ENCODE peak calls at places on chromosomes 1 and 21, in seven cellular contexts. U is stomach, O is heart left ventricle, I is ovary, X is left ventricle myocardium inferior, R is thoracic aorta, Q is cardiac muscle cell. E is an unnamed sample. For H3K4me1, the result is how much of the 10 kb centered on the place peaks cover.

GRCh38 chr1:11862890-11863289 is 4.1 kb upstream of the NPPB start:
- DNase-seq in R (no peak), I (no peak), U (no peak), X (no peak), Q (no peak), O (no peak), E (no peak)

GRCh38 chr21:16908087-16908486 is 604.8 kb upstream of the CXADR start:
- DNase-seq in U (no peak), I (no peak), X (no peak), O (no peak), R (peak), Q (no peak), E (no peak)

GRCh38 chr1:8396912-8397406 is 79.0 kb downstream of the SLC45A1 start:
- DNase-seq in O (peak), X (no peak), R (peak), U (no peak), I (no peak), Q (peak), E (peak)

GRCh38 chr1:109247401-109248365 is 1.7 kb upstream of the CELSR2 start:
- DNase-seq in X (no peak), I (no peak), Q (no peak), U (no peak), R (peak), O (no peak), E (peak)

GRCh38 chr1:115454835-115455511 is 116.9 kb upstream of the NGF start:
- DNase-seq in I (peak), Q (no peak), O (peak), X (peak), R (no peak), U (no peak), E (no peak)

GRCh38 chr1:203545032-203545816 is 51.3 kb downstream of the OPTC start:
- DNase-seq in U (no peak), Q (no peak), X (no peak), O (no peak), R (no peak), I (no peak), E (no peak)

GRCh38 chr1:183873642-183874041 is 68.7 kb downstream of the RGL1 start:
- DNase-seq in I (no peak), R (no peak), Q (peak), U (no peak), X (no peak), O (no peak), E (no peak)

GRCh38 chr1:37763791-37764741 is 854 bp downstream of the EPHA10 start:
- DNase-seq in I (no peak), U (no peak), O (no peak), R (no peak), X (no peak), Q (peak), E (no peak)

GRCh38 chr1:231517076-231517475 is 11.4 kb upstream of the TSNAX start:
- DNase-seq in O (no peak), Q (no peak), I (no peak), X (no peak), U (no peak), R (no peak), E (no peak)

GRCh38 chr1:64956733-64957441 is 9.5 kb downstream of the JAK1 start:
- DNase-seq in R (no peak), I (no peak), X (no peak), Q (no peak), U (no peak), O (no peak), E (no peak)

GRCh38 chr1:56034847-56035483 is 544.4 kb downstream of the PLPP3 start:
- DNase-seq in I (no peak), Q (no peak), U (no peak), X (no peak), R (no peak), O (no peak), E (no peak)

GRCh38 chr1:158203693-158204457 is 23.2 kb downstream of the CD1D start:
- DNase-seq in I (peak), U (no peak), R (no peak), O (no peak), X (no peak), Q (peak), E (no peak)

GRCh38 chr1:14704846-14705245 is 106.4 kb downstream of the KAZN start:
- DNase-seq in I (no peak), O (no peak), U (no peak), X (no peak), R (no peak), Q (no peak), E (no peak)

GRCh38 chr1:57623791-57624538 is 200.1 kb upstream of the DAB1 start:
- DNase-seq in Q (peak), R (no peak), I (no peak), X (no peak), U (no peak), O (no peak), E (no peak)

GRCh38 chr1:89800022-89800655 is 20.7 kb upstream of the LRRC8D start:
- DNase-seq in R (no peak), Q (no peak), I (no peak), X (no peak), O (no peak), U (no peak), E (no peak)

GRCh38 chr1:42176902-42177519 is 12.5 kb upstream of the GUCA2A start:
- DNase-seq in O (peak), U (no peak), X (no peak), I (no peak), R (no peak), Q (peak), E (no peak)

GRCh38 chr1:51341876-51342496 is 11.6 kb upstream of the TTC39A start:
- DNase-seq in O (no peak), X (no peak), R (no peak), U (no peak), Q (no peak), I (no peak), E (no peak)

GRCh38 chr1:202014915-202015676 is 4.7 kb downstream of the ELF3 start:
- DNase-seq in U (peak), R (no peak), X (no peak), I (no peak), O (no peak), Q (no peak), E (no peak)

GRCh38 chr1:43493661-43494450 is 36.8 kb upstream of the PTPRF start:
- DNase-seq in Q (peak), X (no peak), O (no peak), R (no peak), U (no peak), I (no peak), E (no peak)

GRCh38 chr1:43488165-43488564 is 34.4 kb upstream of the HYI start:
- DNase-seq in X (no peak), O (no peak), Q (no peak), I (no peak), U (no peak), R (no peak), E (no peak)

GRCh38 chr1:43495204-43495603 is 35.5 kb upstream of the PTPRF start:
- DNase-seq in Q (no peak), R (no peak), U (no peak), O (no peak), X (no peak), I (no peak), E (no peak)

GRCh38 chr1:43491056-43491455 is 37.3 kb upstream of the HYI start:
- DNase-seq in O (no peak), U (no peak), X (no peak), Q (no peak), R (no peak), I (no peak), E (no peak)

GRCh38 chr1:43492816-43493215 is 37.9 kb upstream of the PTPRF start:
- DNase-seq in R (no peak), Q (no peak), O (no peak), X (no peak), U (no peak), I (no peak), E (no peak)
- TF ChIP-seq CTCF in R (no peak), Q (no peak), O (no peak), X (no peak), U (no peak), I (no peak), E (no peak)

DNA sequence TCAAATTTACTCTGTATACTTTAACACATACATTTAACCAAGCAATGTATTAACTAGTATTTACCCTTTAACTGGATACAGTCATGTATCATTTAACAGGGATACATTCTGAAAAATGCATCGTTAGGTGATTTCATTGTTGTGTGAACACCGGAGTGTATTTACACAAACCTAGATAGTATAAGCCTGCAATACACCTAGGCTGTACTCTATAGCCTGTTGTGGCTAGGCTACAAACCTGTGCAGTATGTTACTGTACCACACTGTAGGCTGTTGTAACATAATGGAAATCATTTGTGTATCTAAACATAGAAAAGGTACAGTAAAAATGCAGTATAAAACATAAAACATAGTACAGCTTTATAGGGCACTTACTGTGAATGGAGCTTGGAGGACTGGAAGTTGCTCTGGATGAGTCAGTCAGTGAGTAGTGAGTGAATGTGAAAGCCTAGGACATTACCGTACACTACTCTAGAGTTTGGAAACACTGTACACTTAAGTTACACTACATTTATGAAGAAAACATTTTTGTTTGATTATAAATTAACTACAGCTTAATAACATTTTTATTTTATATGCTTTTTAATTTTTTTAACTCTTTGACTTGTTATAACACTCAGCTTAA is 21.3 kb downstream of the RGS4 start:
- DNase-seq in Q (no peak), R (no peak), U (no peak), O (no peak), I (no peak), X (no peak), E (no peak)
- H3K4me1 ChIP-seq in Q (under half), R (under half), U (under half), O (under half), I (under half), X (under half), E (under half)

DNA sequence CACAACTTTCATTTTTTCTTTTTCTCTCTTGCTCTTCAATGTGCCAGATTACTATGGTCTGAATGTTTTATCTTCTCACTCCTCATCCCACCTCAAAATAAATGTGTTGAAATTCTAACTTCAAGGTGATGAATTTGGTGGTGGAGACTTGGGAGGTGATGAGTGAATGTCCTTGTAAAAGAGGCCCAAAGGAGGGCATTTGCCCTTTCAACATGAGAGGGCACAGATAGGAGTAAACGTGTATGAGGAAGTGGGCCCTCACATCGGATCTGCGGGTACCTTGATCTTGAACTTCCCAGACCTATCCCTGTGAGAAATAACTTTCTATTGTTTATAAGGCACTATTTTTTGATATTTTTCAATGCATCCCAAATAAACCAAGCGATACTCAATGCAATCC is 412.3 kb upstream of the ADGRL2 start:
- DNase-seq in X (no peak), Q (peak), R (no peak), I (no peak), O (no peak), U (no peak), E (no peak)
- H3K27ac ChIP-seq in X (no peak), Q (no peak), R (no peak), I (no peak), O (no peak), U (no peak), E (no peak)

GRCh38 chr21:25871566-25871965 is 136.8 kb downstream of the GABPA start:
- DNase-seq in R (no peak), X (no peak), U (no peak), O (no peak), I (no peak), Q (no peak), E (no peak)
- TF ChIP-seq CTCF in R (no peak), X (no peak), U (no peak), O (no peak), I (no peak), Q (no peak), E (no peak)

GRCh38 chr1:209109001-209109785 is 474.3 kb upstream of the CAMK1G start:
- DNase-seq in U (no peak), R (no peak), I (no peak), O (no peak), X (no peak), Q (no peak), E (no peak)
- H3K4me1 ChIP-seq in U (under half), R (under half), I (under half), O (under half), X (under half), Q (under half), E (under half)

GRCh38 chr1:167331650-167332049 is 111.0 kb downstream of the POU2F1 start:
- DNase-seq in X (no peak), R (no peak), O (no peak), U (no peak), Q (no peak), I (no peak), E (no peak)

GRCh38 chr1:167332503-167332902 is 111.8 kb downstream of the POU2F1 start:
- DNase-seq in X (no peak), U (no peak), O (no peak), Q (no peak), I (no peak), R (no peak), E (no peak)

GRCh38 chr1:167328762-167329483 is 108.2 kb downstream of the POU2F1 start:
- DNase-seq in R (no peak), X (no peak), U (no peak), Q (peak), O (no peak), I (no peak), E (no peak)

GRCh38 chr1:167333114-167333513 is 112.4 kb downstream of the POU2F1 start:
- DNase-seq in Q (no peak), O (no peak), U (no peak), I (no peak), X (no peak), R (no peak), E (no peak)

DNA sequence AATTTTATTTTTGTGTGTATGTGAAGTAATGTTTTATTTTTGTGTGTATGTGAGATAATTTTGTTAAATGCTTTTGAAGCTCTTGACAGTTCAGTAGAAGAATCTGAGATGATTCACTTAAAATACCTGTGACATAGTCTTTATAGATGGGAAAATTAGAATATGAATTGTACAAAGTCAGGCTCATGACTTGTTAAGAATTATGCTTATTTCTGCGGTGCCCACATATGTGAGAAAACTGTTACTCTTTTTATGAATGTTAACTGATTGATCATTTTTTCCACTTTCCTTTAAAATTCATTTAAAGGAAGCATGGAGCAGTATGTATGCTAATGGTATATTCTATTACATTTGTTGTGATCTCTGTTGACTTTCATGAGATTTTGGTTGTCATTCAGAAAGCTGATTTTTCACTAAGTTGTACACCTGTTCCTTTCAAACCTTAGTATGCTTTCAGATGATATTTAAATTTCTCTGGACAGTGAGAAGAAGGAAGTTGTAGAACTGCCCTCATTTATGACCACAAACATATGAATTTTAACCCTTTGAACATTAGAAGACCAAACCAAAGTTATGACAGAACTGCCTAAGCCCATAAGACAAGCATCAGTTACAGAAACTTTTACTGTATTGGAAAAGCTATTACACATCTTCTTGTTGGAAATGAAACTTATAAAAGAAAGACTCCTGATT is 110.1 kb downstream of the POU2F1 start:
- DNase-seq in U (no peak), R (no peak), Q (no peak), O (no peak), X (no peak), I (no peak), E (no peak)
- H3K27ac ChIP-seq in U (no peak), R (no peak), Q (no peak), O (no peak), X (no peak), I (no peak), E (no peak)

DNA sequence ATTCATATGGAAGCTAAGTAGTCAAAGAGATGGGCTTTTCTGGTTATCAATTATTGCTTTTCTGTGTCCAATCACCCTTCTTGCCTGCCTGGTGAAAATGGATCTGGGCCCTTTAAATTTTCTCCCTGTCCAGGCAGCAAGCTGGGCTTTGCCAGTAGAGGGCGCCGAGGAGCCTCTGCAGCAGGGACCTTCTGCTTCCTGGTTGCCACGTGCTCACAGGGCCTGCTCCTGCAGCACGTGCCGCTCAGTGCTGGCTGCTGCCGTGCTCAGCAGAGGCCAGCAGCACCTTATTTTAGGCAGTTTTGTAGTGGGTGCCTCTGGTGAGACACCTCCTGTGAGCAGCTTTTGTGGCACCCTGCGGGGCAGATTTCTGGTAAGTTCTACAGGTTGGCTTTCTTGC is 4.0 kb downstream of the ACTL8 start:
- DNase-seq in X (no peak), R (no peak), Q (no peak), O (no peak), U (no peak), I (no peak), E (no peak)
- TF ChIP-seq CTCF in X (no peak), R (no peak), Q (no peak), O (no peak), U (no peak), I (no peak), E (no peak)

GRCh38 chr1:94425821-94426484 is 7.8 kb downstream of the ABCD3 start:
- DNase-seq in O (no peak), I (no peak), Q (no peak), U (peak), R (no peak), X (no peak), E (no peak)
- H3K4me1 ChIP-seq in O (half or more), I (under half), Q (under half), U (half or more), R (under half), X (half or more), E (under half)

GRCh38 chr1:221839321-221839720 is 97.4 kb upstream of the DUSP10 start:
- DNase-seq in O (no peak), X (no peak), R (no peak), I (no peak), Q (no peak), U (no peak), E (no peak)
- H3K27ac ChIP-seq in O (no peak), X (no peak), R (no peak), I (no peak), Q (no peak), U (no peak), E (peak)

DNA sequence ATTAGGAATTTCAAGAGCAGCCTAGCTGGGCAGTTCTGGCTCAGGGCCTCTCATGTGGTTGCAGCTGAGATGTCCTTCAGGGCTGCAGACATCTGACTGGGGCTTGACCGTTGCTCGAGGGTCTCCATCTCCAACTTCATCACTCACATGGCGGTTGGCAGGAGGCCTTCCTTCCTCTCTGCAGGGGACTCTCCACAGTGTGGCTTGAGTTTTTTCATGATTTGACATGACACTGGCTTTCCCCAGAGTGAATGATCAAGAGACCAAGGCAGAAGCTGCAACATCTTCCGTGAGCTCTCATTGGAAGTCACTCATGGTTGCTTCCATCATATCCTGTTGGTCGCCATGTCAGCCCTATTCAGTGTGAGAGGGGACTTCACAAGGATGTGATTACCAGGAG is 74.6 kb downstream of the RUNX3 start:
- DNase-seq in X (no peak), U (no peak), I (no peak), O (no peak), R (no peak), Q (no peak), E (no peak)
- TF ChIP-seq CTCF in X (no peak), U (no peak), I (no peak), O (no peak), R (no peak), Q (no peak), E (no peak)

E was measured in tibial artery.